ENCODE peak calls at places on chromosomes 7 and 10, in five cellular contexts. K is tibial nerve, V is IMR-90, B is GM23248, F is heart right ventricle. G is an unnamed sample. For H3K4me1, the result is how much of the 10 kb centered on the place peaks cover.

GRCh38 chr10:79239275-79239779 is 107.9 kb upstream of the PPIF start:
- DNase-seq in K (peak), V (peak), B (peak), F (no peak), G (no peak)

GRCh38 chr10:35433851-35434426 is 97.6 kb downstream of the CCNY start:
- DNase-seq in K (no peak), V (peak), B (peak), F (no peak), G (no peak)

GRCh38 chr7:118352854-118353453 is 128.4 kb downstream of the ANKRD7 start:
- DNase-seq in K (no peak), V (no peak), B (peak), F (no peak), G (no peak)

GRCh38 chr7:30829476-30829875 is 58.3 kb downstream of the MINDY4 start:
- DNase-seq in K (no peak), V (no peak), B (no peak), F (no peak), G (no peak)

GRCh38 chr7:130566898-130567280 is 75.0 kb downstream of the MEST start:
- DNase-seq in K (no peak), V (no peak), B (no peak), F (no peak), G (no peak)

GRCh38 chr7:5477723-5478531 is 54.3 kb upstream of the TNRC18 start:
- DNase-seq in K (no peak), V (no peak), B (peak), F (no peak), G (no peak)

GRCh38 chr7:32890010-32890552 is 1.5 kb downstream of the KBTBD2 start:
- DNase-seq in K (no peak), V (peak), B (peak), F (no peak), G (no peak)

GRCh38 chr7:71348751-71349415 is 216.9 kb downstream of the GALNT17 start:
- DNase-seq in K (no peak), V (no peak), B (no peak), F (no peak), G (no peak)

GRCh38 chr10:104232613-104233102 is 494 bp upstream of the CFAP43 start:
- DNase-seq in K (no peak), V (no peak), B (no peak), F (no peak), G (no peak)

GRCh38 chr10:73899401-73899780 is 11.5 kb upstream of the PLAU start:
- DNase-seq in K (no peak), V (peak), B (peak), F (no peak), G (no peak)

GRCh38 chr10:27558612-27559020 is 54.5 kb downstream of the RAB18 start:
- DNase-seq in K (no peak), V (peak), B (peak), F (peak), G (peak)

GRCh38 chr7:144386741-144387140 is 16.8 kb downstream of the NOBOX start:
- DNase-seq in K (no peak), V (peak), B (peak), F (no peak), G (no peak)

GRCh38 chr7:156932006-156932405 is 17.5 kb upstream of the NOM1 start:
- DNase-seq in K (no peak), V (no peak), B (peak), F (no peak), G (no peak)

GRCh38 chr7:156929789-156930539 is 19.5 kb upstream of the NOM1 start:
- DNase-seq in K (no peak), V (no peak), B (no peak), F (no peak), G (no peak)

GRCh38 chr7:156927571-156928405 is 21.7 kb upstream of the NOM1 start:
- DNase-seq in K (no peak), V (no peak), B (no peak), F (no peak), G (no peak)

GRCh38 chr7:156928406-156928747 is 21.1 kb upstream of the NOM1 start:
- DNase-seq in K (no peak), V (no peak), B (no peak), F (no peak), G (no peak)
- H3K27ac ChIP-seq in K (no peak), V (no peak), B (no peak), F (no peak), G (no peak)

GRCh38 chr10:117364121-117364960 is 10.9 kb downstream of the PDZD8 start:
- DNase-seq in K (no peak), V (peak), B (no peak), F (no peak), G (no peak)
- H3K4me1 ChIP-seq in K (under half), V (under half), B (half or more), F (under half), G (under half)

GRCh38 chr10:43648392-43649148 is at the start of gene ZNF32:
- DNase-seq in K (peak), V (peak), B (peak), F (peak), G (peak)

GRCh38 chr10:43645866-43646265 is 2.8 kb downstream of the ZNF32 start:
- DNase-seq in K (no peak), V (no peak), B (no peak), F (no peak), G (no peak)

GRCh38 chr10:43649149-43649523 is 455 bp upstream of the ZNF32 start:
- DNase-seq in K (no peak), V (no peak), B (no peak), F (no peak), G (no peak)

GRCh38 chr10:43647576-43647975 is 1.1 kb downstream of the ZNF32 start:
- DNase-seq in K (no peak), V (no peak), B (peak), F (no peak), G (no peak)

GRCh38 chr10:43648083-43648391 is 644 bp downstream of the ZNF32 start:
- DNase-seq in K (no peak), V (no peak), B (no peak), F (no peak), G (peak)
- H3K27ac ChIP-seq in K (peak), V (peak), B (peak), F (peak), G (peak)

GRCh38 chr10:66892833-66893232 is 33.0 kb upstream of the LRRTM3 start:
- DNase-seq in K (no peak), V (no peak), B (no peak), F (no peak), G (no peak)
- H3K4me1 ChIP-seq in K (under half), V (under half), B (under half), F (under half), G (under half)

GRCh38 chr10:110387617-110387982 is 82.9 kb upstream of the SMNDC1 start:
- DNase-seq in K (no peak), V (no peak), B (no peak), F (no peak), G (no peak)
- H3K27ac ChIP-seq in K (no peak), V (no peak), B (no peak), F (no peak), G (no peak)

GRCh38 chr10:125067764-125068163 is 92.6 kb downstream of the CTBP2 start:
- DNase-seq in K (no peak), V (no peak), B (no peak), F (no peak), G (no peak)
- H3K4me1 ChIP-seq in K (under half), V (under half), B (under half), F (under half), G (under half)

GRCh38 chr7:127392182-127392565 is 334 bp downstream of the ZNF800 start:
- DNase-seq in K (no peak), V (peak), B (peak), F (peak), G (peak)

GRCh38 chr7:127391591-127392181 is 822 bp downstream of the ZNF800 start:
- DNase-seq in K (no peak), V (peak), B (peak), F (peak), G (peak)

GRCh38 chr7:127390186-127390816 is 2.2 kb downstream of the ZNF800 start:
- DNase-seq in K (no peak), V (no peak), B (no peak), F (no peak), G (no peak)

GRCh38 chr7:127389321-127389720 is 3.2 kb downstream of the ZNF800 start:
- DNase-seq in K (no peak), V (no peak), B (no peak), F (no peak), G (no peak)

DNA sequence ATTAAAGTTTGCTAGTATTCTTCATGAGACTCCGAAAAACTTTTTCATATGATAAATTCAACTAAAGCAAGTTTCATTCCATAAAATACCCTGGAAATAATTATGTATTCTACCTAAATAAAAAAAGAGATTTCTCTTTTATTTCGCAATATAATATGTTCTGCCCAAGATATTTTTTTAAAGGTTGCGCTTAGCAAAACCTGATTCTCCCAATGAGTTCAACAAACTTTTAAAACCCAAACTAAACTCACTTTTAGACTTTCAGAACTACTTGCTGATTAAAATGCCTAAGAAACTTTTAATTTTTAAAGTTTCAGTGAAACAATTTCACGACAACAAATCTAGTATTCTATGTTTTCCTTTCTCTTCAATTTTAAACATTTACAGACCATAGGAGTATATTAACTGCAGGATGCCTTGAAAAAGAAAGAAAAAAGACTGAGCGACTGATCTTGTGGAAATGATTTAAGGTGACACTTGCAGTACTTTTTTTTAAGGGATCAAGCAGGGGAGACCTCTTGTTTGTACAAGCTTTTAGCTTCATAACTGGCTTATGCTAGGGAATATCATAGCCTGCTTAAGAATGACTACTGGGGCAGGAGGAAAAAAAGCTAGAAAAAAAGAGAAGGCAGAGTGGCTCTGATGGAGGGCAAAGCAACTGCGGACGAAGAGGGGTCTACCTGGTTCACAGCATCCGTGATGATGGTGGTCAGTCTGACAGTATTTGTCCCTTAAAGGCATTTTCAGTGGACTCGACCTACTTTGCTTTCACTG is 1.5 kb downstream of the ZNF800 start:
- DNase-seq in K (no peak), V (no peak), B (no peak), F (no peak), G (no peak)
- H3K27ac ChIP-seq in K (peak), V (peak), B (peak), F (peak), G (peak)

GRCh38 chr10:101965075-101965765 is 90.8 kb downstream of the ARMH3 start:
- DNase-seq in K (no peak), V (no peak), B (no peak), F (no peak), G (no peak)
- H3K4me1 ChIP-seq in K (under half), V (under half), B (under half), F (under half), G (under half)

GRCh38 chr7:29593458-29593857 is 29.8 kb downstream of the PRR15 start:
- DNase-seq in K (no peak), V (no peak), B (no peak), F (no peak), G (no peak)

GRCh38 chr7:29592866-29593265 is 29.2 kb downstream of the PRR15 start:
- DNase-seq in K (no peak), V (no peak), B (no peak), F (no peak), G (no peak)

GRCh38 chr7:29598607-29599006 is 35.0 kb downstream of the PRR15 start:
- DNase-seq in K (no peak), V (no peak), B (no peak), F (no peak), G (no peak)

GRCh38 chr7:29596593-29597178 is 33.1 kb downstream of the PRR15 start:
- DNase-seq in K (no peak), V (no peak), B (peak), F (no peak), G (no peak)

DNA sequence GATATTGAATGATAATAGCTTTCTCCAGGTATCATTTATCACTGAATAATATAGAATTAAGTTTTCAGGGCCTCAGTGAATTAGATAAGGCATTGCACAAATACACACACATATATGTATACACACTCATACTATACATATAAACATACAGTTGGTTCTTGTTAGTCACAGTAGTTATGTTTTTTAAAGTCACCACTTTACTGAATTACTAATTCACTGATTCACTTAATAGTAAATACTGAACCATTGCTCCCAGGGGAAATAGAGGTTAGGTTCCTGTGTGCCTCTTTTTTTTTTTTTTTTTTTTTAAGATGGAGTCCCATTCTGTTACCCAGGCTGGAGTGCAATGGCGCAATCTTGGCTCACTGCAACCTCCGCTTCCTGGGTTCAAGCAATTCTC is 33.6 kb downstream of the PRR15 start:
- DNase-seq in K (no peak), V (no peak), B (peak), F (no peak), G (no peak)
- H3K27ac ChIP-seq in K (no peak), V (no peak), B (peak), F (no peak), G (no peak)

GRCh38 chr7:152196391-152196790 is 170.9 kb downstream of the GALNT11 start:
- DNase-seq in K (no peak), V (no peak), B (no peak), F (no peak), G (no peak)
- H3K4me1 ChIP-seq in K (under half), V (under half), B (under half), F (under half), G (under half)